ENCODE peak calls at places on chromosomes 2 and 18, in eight cellular contexts. Q is GM23248, A is A549, G is tibial nerve, W is Peyer's patch, O is tibial artery, K is right cardiac atrium, Z is thoracic aorta. L is an unnamed sample.

GRCh38 chr2:172038604-172039003 is 38.9 kb downstream of the METAP1D start:
- DNase-seq in Q (peak; percentile 95), A (peak; percentile 9), G (no peak), W (no peak), O (no peak), K (no peak), Z (no peak), L (no peak)

GRCh38 chr18:3885209-3885792 is 435.3 kb downstream of the TGIF1 start:
- DNase-seq in Q (no peak), A (peak; percentile 48), G (no peak), W (no peak), O (no peak), K (no peak), Z (no peak), L (no peak)

GRCh38 chr2:116922414-116922813 is 892.1 kb upstream of the DDX18 start:
- DNase-seq in Q (no peak), A (no peak), G (no peak), W (no peak), O (no peak), K (no peak), Z (no peak), L (no peak)

GRCh38 chr2:215657844-215658243 is 222.0 kb upstream of the FN1 start:
- DNase-seq in Q (peak; percentile 97), A (peak; percentile 40), G (no peak), W (no peak), O (peak; percentile 31), K (no peak), Z (peak; percentile 28), L (no peak)

GRCh38 chr2:113977660-113978523 is 88.0 kb downstream of the ACTR3 start:
- DNase-seq in Q (peak; percentile 75), A (no peak), G (no peak), W (no peak), O (no peak), K (no peak), Z (no peak), L (no peak)

GRCh38 chr18:72762505-72763122 is 105.2 kb downstream of the NETO1 start:
- DNase-seq in Q (peak; percentile 65), A (peak; percentile 49), G (no peak), W (no peak), O (no peak), K (no peak), Z (no peak), L (no peak)

GRCh38 chr2:60603533-60604190 is 50.2 kb upstream of the BCL11A start:
- DNase-seq in Q (no peak), A (no peak), G (no peak), W (no peak), O (no peak), K (no peak), Z (no peak), L (no peak)

GRCh38 chr2:70104231-70105111 is 17.2 kb downstream of the PCBP1 start:
- DNase-seq in Q (peak; percentile 67), A (no peak), G (no peak), W (peak; percentile 78), O (no peak), K (no peak), Z (no peak), L (peak; percentile 66)

GRCh38 chr18:28459587-28459986 is 282.7 kb upstream of the CDH2 start:
- DNase-seq in Q (peak; percentile 15), A (peak; percentile 0), G (no peak), W (no peak), O (no peak), K (no peak), Z (no peak), L (no peak)

DNA sequence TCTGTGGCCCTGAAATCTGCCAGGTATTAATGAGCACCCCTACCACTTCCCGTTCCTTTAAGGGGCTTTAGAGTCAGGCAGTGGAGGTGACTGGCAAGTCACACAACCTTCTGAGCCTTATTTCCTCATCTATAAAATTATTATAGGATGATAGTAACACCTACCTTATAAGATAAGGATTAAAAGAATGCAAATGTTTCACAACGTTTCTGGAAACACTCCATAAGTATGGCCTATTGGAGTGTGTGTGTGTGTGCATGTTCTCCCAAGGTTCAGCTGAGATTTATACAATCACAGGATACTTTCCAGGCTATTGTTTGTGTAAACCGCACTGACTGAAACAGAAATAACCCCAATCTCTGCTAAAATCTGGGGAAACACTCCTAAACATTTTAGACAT is 176.0 kb downstream of the PDE11A start:
- DNase-seq in Q (no peak), A (no peak), G (no peak), W (no peak), O (no peak), K (no peak), Z (no peak), L (no peak)
- H3K4me1 ChIP-seq in Q (no peaks in the 10 kb centered on the region), A (no peaks in the 10 kb centered on the region), G (no peaks in the 10 kb centered on the region), W (no peaks in the 10 kb centered on the region), O (no peaks in the 10 kb centered on the region), K (no peaks in the 10 kb centered on the region), Z (no peaks in the 10 kb centered on the region), L (no peaks in the 10 kb centered on the region)

DNA sequence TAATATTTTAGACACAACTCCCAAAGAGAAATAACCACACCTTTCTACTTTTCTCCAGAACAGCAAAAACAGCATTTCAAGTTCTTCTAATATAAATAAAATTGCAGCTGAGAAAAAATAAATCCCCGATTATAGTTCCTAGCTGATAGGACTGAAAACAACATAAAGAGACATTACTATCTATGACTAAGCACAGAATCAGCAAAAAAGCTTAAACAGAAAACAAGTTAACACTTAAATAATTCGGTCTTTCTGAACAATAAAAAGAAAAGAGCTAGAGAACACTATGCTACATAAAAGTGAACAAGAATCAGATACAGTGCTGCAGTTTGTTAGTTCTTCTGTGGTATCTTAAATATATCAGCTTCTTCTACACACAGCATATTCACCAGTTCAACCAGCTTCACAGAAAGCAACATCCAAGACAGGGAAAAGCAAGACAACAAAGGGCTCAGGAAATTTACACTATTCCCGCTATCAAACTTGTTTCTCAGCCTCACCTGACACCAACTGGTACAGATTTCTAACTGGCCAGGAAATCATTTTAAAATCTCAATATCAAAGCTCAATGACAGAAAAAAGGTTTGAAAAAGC is 28.6 kb downstream of the FEZ2 start:
- DNase-seq in Q (peak; percentile 41), A (peak; percentile 44), G (no peak), W (no peak), O (no peak), K (no peak), Z (no peak), L (no peak)
- H3K4me1 ChIP-seq in Q (peaks cover 42% of the 10 kb centered on the region), A (peaks cover 59% of the 10 kb centered on the region), G (no peaks in the 10 kb centered on the region), W (no peaks in the 10 kb centered on the region), O (no peaks in the 10 kb centered on the region), K (peaks cover 2% of the 10 kb centered on the region), Z (peaks cover 2% of the 10 kb centered on the region), L (no peaks in the 10 kb centered on the region)

DNA sequence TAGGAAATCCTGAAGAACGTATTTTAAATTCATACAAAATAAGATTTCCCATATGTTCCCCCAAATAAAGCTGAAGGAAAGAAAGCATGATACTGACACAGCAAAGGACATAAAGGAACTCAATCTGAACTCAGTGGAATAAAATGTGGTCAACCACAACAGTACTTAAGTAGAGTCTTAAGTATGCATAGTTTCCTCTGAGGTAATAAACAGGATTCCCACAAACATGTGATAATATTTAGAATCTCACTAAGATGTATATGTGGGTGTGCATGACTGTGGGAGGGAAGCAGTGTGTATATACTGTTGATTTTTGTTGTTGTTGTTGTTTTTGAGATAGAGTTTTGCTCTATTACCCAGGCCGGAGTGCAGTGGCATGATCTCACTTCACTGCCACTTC is 69.3 kb downstream of the NOL10 start:
- DNase-seq in Q (peak; percentile 87), A (no peak), G (no peak), W (no peak), O (no peak), K (no peak), Z (no peak), L (no peak)
- H3K4me1 ChIP-seq in Q (peaks cover 15% of the 10 kb centered on the region), A (no peaks in the 10 kb centered on the region), G (no peaks in the 10 kb centered on the region), W (no peaks in the 10 kb centered on the region), O (no peaks in the 10 kb centered on the region), K (peaks cover 2% of the 10 kb centered on the region), Z (no peaks in the 10 kb centered on the region), L (no peaks in the 10 kb centered on the region)

GRCh38 chr2:85754313-85755095 is 713 bp downstream of the ATOH8 start:
- DNase-seq in Q (peak; percentile 83), A (peak; percentile 62), G (no peak), W (peak; percentile 52), O (no peak), K (peak; percentile 84), Z (no peak), L (no peak)

GRCh38 chr2:85753525-85754312 is at the start of gene ATOH8:
- DNase-seq in Q (peak; percentile 87), A (peak; percentile 77), G (peak; percentile 62), W (peak; percentile 73), O (peak; percentile 81), K (peak; percentile 94), Z (no peak), L (peak; percentile 88)

GRCh38 chr2:85751300-85751575 is 2.6 kb upstream of the ATOH8 start:
- DNase-seq in Q (no peak), A (no peak), G (no peak), W (no peak), O (no peak), K (no peak), Z (no peak), L (no peak)

GRCh38 chr2:85751627-85752026 is 2.2 kb upstream of the ATOH8 start:
- DNase-seq in Q (no peak), A (no peak), G (no peak), W (no peak), O (no peak), K (no peak), Z (no peak), L (no peak)

GRCh38 chr2:85753035-85753524 is 711 bp upstream of the ATOH8 start:
- DNase-seq in Q (peak; percentile 84), A (no peak), G (no peak), W (peak; percentile 43), O (no peak), K (no peak), Z (no peak), L (no peak)
- H3K4me1 ChIP-seq in Q (peaks cover 51% of the 10 kb centered on the region), A (peaks cover 57% of the 10 kb centered on the region), G (peaks cover 3% of the 10 kb centered on the region), W (peaks cover 51% of the 10 kb centered on the region), O (peaks cover 86% of the 10 kb centered on the region), K (peaks cover 28% of the 10 kb centered on the region), Z (peaks cover 25% of the 10 kb centered on the region), L (peaks cover 60% of the 10 kb centered on the region)

GRCh38 chr2:217828336-217828735 is 174.5 kb downstream of the TNS1 start:
- DNase-seq in Q (no peak), A (no peak), G (no peak), W (no peak), O (no peak), K (no peak), Z (no peak), L (no peak)
- H3K4me1 ChIP-seq in Q (peaks cover 18% of the 10 kb centered on the region), A (no peaks in the 10 kb centered on the region), G (no peaks in the 10 kb centered on the region), W (peaks cover 8% of the 10 kb centered on the region), O (peaks cover 74% of the 10 kb centered on the region), K (peaks cover 24% of the 10 kb centered on the region), Z (peaks cover 37% of the 10 kb centered on the region), L (peaks cover 99% of the 10 kb centered on the region)

L was measured in sigmoid colon.